ENCODE peak calls at places on chromosomes 5 and 9, in ten cellular contexts. S is hepatocyte; G is activated naive CD4-positive, alpha-beta T cell treated with Interleukin-2 at 50 U/mL for 16 hours; F is central memory CD8-positive, alpha-beta T cell; M is NCI-H69; J is NCI-H1105 treated with DMSO at 0.1 percent for 48 hours; Y is left cardiac atrium; R is posterior vena cava; P is GM03348; T is ACHN. Z is an unnamed sample.

GRCh38 chr9:74025402-74025894 is 471.7 kb upstream of the RORB start:
- DNase-seq in S (peak; percentile 39), G (no peak), F (no peak), M (no peak), J (no peak), Y (no peak), R (no peak), P (peak; percentile 2), T (peak; percentile 55), Z (no peak)

GRCh38 chr9:34114436-34114835 is 12.1 kb downstream of the DCAF12 start:
- DNase-seq in S (no peak), G (no peak), F (no peak), M (peak; percentile 15), J (no peak), Y (no peak), R (no peak), P (no peak), T (no peak), Z (no peak)

GRCh38 chr5:172274951-172275753 is 8.4 kb downstream of the UBTD2 start:
- DNase-seq in S (no peak), G (peak; percentile 75), F (no peak), M (no peak), J (no peak), Y (no peak), R (no peak), P (no peak), T (no peak), Z (no peak)

GRCh38 chr9:33430942-33431341 is 16.5 kb downstream of the AQP3 start:
- DNase-seq in S (no peak), G (no peak), F (no peak), M (no peak), J (no peak), Y (no peak), R (no peak), P (no peak), T (no peak), Z (no peak)

GRCh38 chr5:147190236-147190815 is 44.5 kb upstream of the STK32A start:
- DNase-seq in S (no peak), G (no peak), F (no peak), M (no peak), J (no peak), Y (no peak), R (no peak), P (no peak), T (no peak), Z (no peak)

GRCh38 chr9:37480759-37481158 is 5.0 kb upstream of the POLR1E start:
- DNase-seq in S (no peak), G (no peak), F (no peak), M (no peak), J (no peak), Y (no peak), R (no peak), P (no peak), T (no peak), Z (no peak)

GRCh38 chr9:122394265-122395242 is 23.7 kb downstream of the PTGS1 start:
- DNase-seq in S (no peak), G (no peak), F (no peak), M (no peak), J (no peak), Y (peak; percentile 70), R (peak; percentile 88), P (peak; percentile 86), T (peak; percentile 25), Z (no peak)

GRCh38 chr5:139960723-139961383 is 82.2 kb downstream of the NRG2 start:
- DNase-seq in S (no peak), G (no peak), F (no peak), M (no peak), J (no peak), Y (no peak), R (peak; percentile 35), P (no peak), T (no peak), Z (peak; percentile 54)

GRCh38 chr5:21661129-21661528 is 1192.0 kb downstream of the CDH12 start:
- DNase-seq in S (no peak), G (no peak), F (no peak), M (no peak), J (peak; percentile 83), Y (no peak), R (no peak), P (no peak), T (no peak), Z (no peak)

GRCh38 chr9:107294756-107295155 is 11.7 kb downstream of the RAD23B start:
- DNase-seq in S (no peak), G (no peak), F (no peak), M (no peak), J (no peak), Y (no peak), R (no peak), P (no peak), T (no peak), Z (no peak)

GRCh38 chr5:26791433-26791832 is 247.0 kb downstream of the CDH9 start:
- DNase-seq in S (no peak), G (no peak), F (no peak), M (no peak), J (no peak), Y (no peak), R (no peak), P (no peak), T (no peak), Z (no peak)